ENCODE peak calls at places on chromosomes 2 and 18, in eight cellular contexts. One of them, this sample, is unnamed.

GRCh38 chr2:181680055-181680936 is at the start of gene NEUROD1:
- DNase-seq in stomach: no peak
- DNase-seq in ovary: no peak
- DNase-seq in H54: no peak
- DNase-seq in GM12891: no peak
- DNase-seq in adrenal gland: no peak
- DNase-seq in Peyer's patch: peak; percentile 52
- DNase-seq in tibial nerve: no peak
- DNase-seq in this sample: peak; percentile 60

GRCh38 chr2:162885281-162886070 is 46.9 kb upstream of the KCNH7 start:
- DNase-seq in stomach: no peak
- DNase-seq in ovary: no peak
- DNase-seq in H54: no peak
- DNase-seq in GM12891: no peak
- DNase-seq in adrenal gland: no peak
- DNase-seq in Peyer's patch: no peak
- DNase-seq in tibial nerve: no peak
- DNase-seq in this sample: no peak

GRCh38 chr2:101559576-101559975 is 84.7 kb upstream of the RFX8 start:
- DNase-seq in stomach: no peak
- DNase-seq in ovary: no peak
- DNase-seq in H54: no peak
- DNase-seq in GM12891: no peak
- DNase-seq in adrenal gland: no peak
- DNase-seq in Peyer's patch: no peak
- DNase-seq in tibial nerve: no peak
- DNase-seq in this sample: no peak

GRCh38 chr2:66585616-66586015 is 150.7 kb downstream of the MEIS1 start:
- DNase-seq in stomach: no peak
- DNase-seq in ovary: no peak
- DNase-seq in H54: no peak
- DNase-seq in GM12891: no peak
- DNase-seq in adrenal gland: no peak
- DNase-seq in Peyer's patch: no peak
- DNase-seq in tibial nerve: no peak
- DNase-seq in this sample: no peak

GRCh38 chr2:16629044-16629443 is 36.6 kb downstream of the CYRIA start:
- DNase-seq in stomach: no peak
- DNase-seq in ovary: no peak
- DNase-seq in H54: no peak
- DNase-seq in GM12891: no peak
- DNase-seq in adrenal gland: no peak
- DNase-seq in Peyer's patch: no peak
- DNase-seq in tibial nerve: no peak
- DNase-seq in this sample: no peak

GRCh38 chr2:174510583-174511189 is 23.9 kb upstream of the GPR155 start:
- DNase-seq in stomach: no peak
- DNase-seq in ovary: no peak
- DNase-seq in H54: no peak
- DNase-seq in GM12891: no peak
- DNase-seq in adrenal gland: no peak
- DNase-seq in Peyer's patch: no peak
- DNase-seq in tibial nerve: no peak
- DNase-seq in this sample: no peak

GRCh38 chr18:79775441-79776221 is 22.1 kb upstream of the KCNG2 start:
- DNase-seq in stomach: no peak
- DNase-seq in ovary: no peak
- DNase-seq in H54: no peak
- DNase-seq in GM12891: no peak
- DNase-seq in adrenal gland: no peak
- DNase-seq in Peyer's patch: peak; percentile 39
- DNase-seq in tibial nerve: no peak
- DNase-seq in this sample: peak; percentile 69

GRCh38 chr2:184589261-184589660 is 9.1 kb upstream of the ZNF804A start:
- DNase-seq in stomach: no peak
- DNase-seq in ovary: no peak
- DNase-seq in H54: no peak
- DNase-seq in GM12891: no peak
- DNase-seq in adrenal gland: no peak
- DNase-seq in Peyer's patch: no peak
- DNase-seq in tibial nerve: no peak
- DNase-seq in this sample: no peak

GRCh38 chr18:57209697-57210096 is 62.8 kb downstream of the BOD1L2 start:
- DNase-seq in stomach: no peak
- DNase-seq in ovary: no peak
- DNase-seq in H54: no peak
- DNase-seq in GM12891: no peak
- DNase-seq in adrenal gland: no peak
- DNase-seq in Peyer's patch: no peak
- DNase-seq in tibial nerve: no peak
- DNase-seq in this sample: no peak

GRCh38 chr18:74063023-74063422 is 84.6 kb downstream of the FBXO15 start:
- DNase-seq in stomach: no peak
- DNase-seq in ovary: no peak
- DNase-seq in H54: no peak
- DNase-seq in GM12891: no peak
- DNase-seq in adrenal gland: no peak
- DNase-seq in Peyer's patch: no peak
- DNase-seq in tibial nerve: no peak
- DNase-seq in this sample: no peak

GRCh38 chr2:111698743-111699554 is 185.0 kb downstream of the ANAPC1 start:
- DNase-seq in stomach: peak; percentile 70
- DNase-seq in ovary: no peak
- DNase-seq in H54: peak; percentile 94
- DNase-seq in GM12891: no peak
- DNase-seq in adrenal gland: peak; percentile 82
- DNase-seq in Peyer's patch: peak; percentile 83
- DNase-seq in tibial nerve: peak; percentile 26
- DNase-seq in this sample: peak; percentile 85

GRCh38 chr18:74567805-74568204 is 29.9 kb upstream of the ZNF407 start:
- DNase-seq in stomach: no peak
- DNase-seq in ovary: no peak
- DNase-seq in H54: no peak
- DNase-seq in GM12891: no peak
- DNase-seq in adrenal gland: no peak
- DNase-seq in Peyer's patch: no peak
- DNase-seq in tibial nerve: no peak
- DNase-seq in this sample: no peak

GRCh38 chr18:74115046-74115445 is 32.6 kb downstream of the FBXO15 start:
- DNase-seq in stomach: no peak
- DNase-seq in ovary: no peak
- DNase-seq in H54: no peak
- DNase-seq in GM12891: no peak
- DNase-seq in adrenal gland: no peak
- DNase-seq in Peyer's patch: no peak
- DNase-seq in tibial nerve: no peak
- DNase-seq in this sample: peak; percentile 43

DNA sequence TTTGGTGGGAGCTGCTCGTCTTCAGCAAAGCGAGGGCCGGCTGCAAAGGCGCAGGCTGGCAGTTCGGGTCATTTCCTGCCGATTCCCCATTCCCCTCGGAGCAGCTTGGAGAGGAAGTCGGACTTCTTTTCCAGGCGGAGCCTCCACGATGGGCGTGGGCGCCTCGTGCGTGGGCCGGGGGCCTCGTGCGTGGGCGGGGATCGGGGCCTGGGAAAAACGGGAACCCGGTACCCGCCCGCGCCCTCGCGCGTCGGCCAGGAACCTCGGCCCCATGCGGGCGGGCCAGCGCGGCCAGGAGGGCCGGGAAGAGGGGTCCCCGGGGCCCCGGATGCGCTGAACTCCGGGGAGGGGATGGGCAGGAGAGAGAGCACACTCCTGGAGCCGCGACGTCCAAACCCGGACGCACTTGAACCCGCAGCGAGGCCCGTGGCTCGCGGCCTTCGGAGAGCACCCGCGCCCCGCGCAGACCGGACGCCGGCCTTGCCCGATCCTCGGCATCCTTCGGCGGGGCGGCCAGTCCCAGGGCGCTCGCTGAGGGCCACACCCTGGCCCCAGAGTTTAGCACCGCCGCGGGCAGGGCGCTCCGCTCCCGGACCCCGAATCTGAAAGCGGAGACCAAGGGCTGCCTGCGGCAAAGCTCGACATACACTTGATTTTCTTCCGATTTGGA is 368.4 kb downstream of the MTX2 start:
- DNase-seq in stomach: no peak
- DNase-seq in ovary: peak; percentile 86
- DNase-seq in H54: peak; percentile 65
- DNase-seq in GM12891: peak; percentile 47
- DNase-seq in adrenal gland: peak; percentile 69
- DNase-seq in Peyer's patch: peak; percentile 59
- DNase-seq in tibial nerve: no peak
- DNase-seq in this sample: peak; percentile 82
- TF ChIP-seq POLR2A in stomach: no peak
- TF ChIP-seq POLR2A in ovary: no peak
- TF ChIP-seq POLR2A in H54: peak; percentile 75
- TF ChIP-seq POLR2A in GM12891: no peak
- TF ChIP-seq POLR2A in adrenal gland: peak; percentile 18
- TF ChIP-seq POLR2A in Peyer's patch: no peak
- TF ChIP-seq POLR2A in tibial nerve: no peak
- TF ChIP-seq POLR2A in this sample: no peak

GRCh38 chr2:173079141-173079540 is 3.5 kb downstream of the MAP3K20 start:
- DNase-seq in stomach: no peak
- DNase-seq in ovary: no peak
- DNase-seq in H54: no peak
- DNase-seq in GM12891: no peak
- DNase-seq in adrenal gland: no peak
- DNase-seq in Peyer's patch: no peak
- DNase-seq in tibial nerve: no peak
- DNase-seq in this sample: no peak

GRCh38 chr2:173077506-173078177 is 2.0 kb downstream of the MAP3K20 start:
- DNase-seq in stomach: no peak
- DNase-seq in ovary: no peak
- DNase-seq in H54: no peak
- DNase-seq in GM12891: no peak
- DNase-seq in adrenal gland: no peak
- DNase-seq in Peyer's patch: no peak
- DNase-seq in tibial nerve: no peak
- DNase-seq in this sample: no peak

GRCh38 chr2:173076557-173077345 is 1.1 kb downstream of the MAP3K20 start:
- DNase-seq in stomach: peak; percentile 44
- DNase-seq in ovary: peak; percentile 70
- DNase-seq in H54: no peak
- DNase-seq in GM12891: peak; percentile 9
- DNase-seq in adrenal gland: peak; percentile 47
- DNase-seq in Peyer's patch: peak; percentile 62
- DNase-seq in tibial nerve: peak; percentile 19
- DNase-seq in this sample: peak; percentile 87

GRCh38 chr2:173075056-173075780 is 428 bp upstream of the MAP3K20 start:
- DNase-seq in stomach: no peak
- DNase-seq in ovary: no peak
- DNase-seq in H54: no peak
- DNase-seq in GM12891: no peak
- DNase-seq in adrenal gland: no peak
- DNase-seq in Peyer's patch: no peak
- DNase-seq in tibial nerve: no peak
- DNase-seq in this sample: no peak

GRCh38 chr2:173075781-173076556 is at the start of gene MAP3K20:
- DNase-seq in stomach: peak; percentile 73
- DNase-seq in ovary: peak; percentile 85
- DNase-seq in H54: peak; percentile 39
- DNase-seq in GM12891: peak; percentile 49
- DNase-seq in adrenal gland: peak; percentile 73
- DNase-seq in Peyer's patch: peak; percentile 83
- DNase-seq in tibial nerve: peak; percentile 62
- DNase-seq in this sample: peak; percentile 94
- TF ChIP-seq POLR2A in stomach: no peak
- TF ChIP-seq POLR2A in ovary: peak; percentile 83
- TF ChIP-seq POLR2A in H54: peak; percentile 80
- TF ChIP-seq POLR2A in GM12891: peak; percentile 49
- TF ChIP-seq POLR2A in adrenal gland: peak; percentile 67
- TF ChIP-seq POLR2A in Peyer's patch: no peak
- TF ChIP-seq POLR2A in tibial nerve: no peak
- TF ChIP-seq POLR2A in this sample: no peak

GRCh38 chr2:63122921-63123320 is 72.3 kb downstream of the OTX1 start:
- DNase-seq in stomach: no peak
- DNase-seq in ovary: no peak
- DNase-seq in H54: no peak
- DNase-seq in GM12891: no peak
- DNase-seq in adrenal gland: no peak
- DNase-seq in Peyer's patch: no peak
- DNase-seq in tibial nerve: no peak
- DNase-seq in this sample: no peak

GRCh38 chr2:63124850-63125249 is 74.2 kb downstream of the OTX1 start:
- DNase-seq in stomach: no peak
- DNase-seq in ovary: no peak
- DNase-seq in H54: no peak
- DNase-seq in GM12891: no peak
- DNase-seq in adrenal gland: no peak
- DNase-seq in Peyer's patch: no peak
- DNase-seq in tibial nerve: no peak
- DNase-seq in this sample: no peak

GRCh38 chr2:63124209-63124608 is 73.6 kb downstream of the OTX1 start:
- DNase-seq in stomach: no peak
- DNase-seq in ovary: no peak
- DNase-seq in H54: no peak
- DNase-seq in GM12891: no peak
- DNase-seq in adrenal gland: no peak
- DNase-seq in Peyer's patch: no peak
- DNase-seq in tibial nerve: no peak
- DNase-seq in this sample: no peak

GRCh38 chr2:63121055-63121834 is 70.6 kb downstream of the OTX1 start:
- DNase-seq in stomach: no peak
- DNase-seq in ovary: no peak
- DNase-seq in H54: no peak
- DNase-seq in GM12891: no peak
- DNase-seq in adrenal gland: no peak
- DNase-seq in Peyer's patch: no peak
- DNase-seq in tibial nerve: no peak
- DNase-seq in this sample: no peak
- TF ChIP-seq POLR2A in stomach: no peak
- TF ChIP-seq POLR2A in ovary: no peak
- TF ChIP-seq POLR2A in H54: no peak
- TF ChIP-seq POLR2A in GM12891: no peak
- TF ChIP-seq POLR2A in adrenal gland: no peak
- TF ChIP-seq POLR2A in Peyer's patch: no peak
- TF ChIP-seq POLR2A in tibial nerve: no peak
- TF ChIP-seq POLR2A in this sample: no peak

GRCh38 chr18:22282311-22283235 is 113.2 kb downstream of the GATA6 start:
- DNase-seq in stomach: no peak
- DNase-seq in ovary: no peak
- DNase-seq in H54: peak; percentile 27
- DNase-seq in GM12891: no peak
- DNase-seq in adrenal gland: no peak
- DNase-seq in Peyer's patch: peak; percentile 60
- DNase-seq in tibial nerve: no peak
- DNase-seq in this sample: no peak
- TF ChIP-seq POLR2A in stomach: no peak
- TF ChIP-seq POLR2A in ovary: no peak
- TF ChIP-seq POLR2A in H54: no peak
- TF ChIP-seq POLR2A in GM12891: no peak
- TF ChIP-seq POLR2A in adrenal gland: no peak
- TF ChIP-seq POLR2A in Peyer's patch: no peak
- TF ChIP-seq POLR2A in tibial nerve: no peak
- TF ChIP-seq POLR2A in this sample: no peak